ENCODE peak calls at places on chromosomes 11 and 22, in eight cellular contexts. W is IMR-90, B is kidney, J is sigmoid colon, M is cardiac muscle cell, E is right atrium auricular region, T is left ventricle myocardium inferior, F is HCT116. O is an unnamed sample.

GRCh38 chr11:57116654-57117053 is 65.1 kb upstream of the LRRC55 start:
- DNase-seq in W (peak; percentile 44), B (no peak), J (no peak), M (peak; percentile 35), E (no peak), T (peak; percentile 19), F (peak; percentile 19), O (peak; percentile 61)

GRCh38 chr11:45993438-45994064 is 71.1 kb downstream of the LARGE2 start:
- DNase-seq in W (no peak), B (no peak), J (peak; percentile 92), M (no peak), E (no peak), T (peak; percentile 75), F (no peak), O (no peak)

GRCh38 chr11:93659841-93660240 is 1.6 kb upstream of the CEP295 start:
- DNase-seq in W (peak; percentile 36), B (no peak), J (no peak), M (no peak), E (no peak), T (no peak), F (no peak), O (no peak)

GRCh38 chr11:103202048-103202651 is 92.9 kb downstream of the DYNC2H1 start:
- DNase-seq in W (peak; percentile 63), B (no peak), J (no peak), M (peak; percentile 52), E (no peak), T (no peak), F (peak; percentile 22), O (peak; percentile 9)

GRCh38 chr11:1467270-1467669 is 19.3 kb downstream of the MOB2 start:
- DNase-seq in W (no peak), B (no peak), J (no peak), M (no peak), E (no peak), T (no peak), F (no peak), O (no peak)

GRCh38 chr11:60785806-60786361 is 751 bp downstream of the MS4A10 start:
- DNase-seq in W (peak; percentile 57), B (peak; percentile 54), J (peak; percentile 37), M (no peak), E (no peak), T (no peak), F (no peak), O (no peak)

GRCh38 chr22:45861259-45861658 is 115.7 kb downstream of the WNT7B start:
- DNase-seq in W (no peak), B (no peak), J (no peak), M (no peak), E (peak; percentile 34), T (no peak), F (no peak), O (no peak)

GRCh38 chr11:8330416-8330815 is 66.7 kb upstream of the LMO1 start:
- DNase-seq in W (no peak), B (peak; percentile 82), J (no peak), M (no peak), E (no peak), T (no peak), F (no peak), O (no peak)

GRCh38 chr11:83024270-83024854 is 47.3 kb downstream of the RAB30 start:
- DNase-seq in W (no peak), B (no peak), J (no peak), M (no peak), E (no peak), T (no peak), F (no peak), O (no peak)

GRCh38 chr11:88680806-88681205 is 343.3 kb upstream of the CTSC start:
- DNase-seq in W (peak; percentile 6), B (no peak), J (no peak), M (no peak), E (no peak), T (no peak), F (peak; percentile 7), O (peak; percentile 93)

GRCh38 chr11:849951-850776 is 7.5 kb downstream of the TSPAN4 start:
- DNase-seq in W (no peak), B (no peak), J (no peak), M (peak; percentile 70), E (no peak), T (no peak), F (no peak), O (no peak)

GRCh38 chr11:131483453-131483852 is 113.0 kb downstream of the NTM start:
- DNase-seq in W (no peak), B (no peak), J (no peak), M (no peak), E (no peak), T (no peak), F (no peak), O (no peak)

GRCh38 chr11:129148487-129148886 is 43.6 kb downstream of the ARHGAP32 start:
- DNase-seq in W (no peak), B (no peak), J (no peak), M (no peak), E (no peak), T (no peak), F (no peak), O (no peak)

GRCh38 chr11:91296628-91297027 is 928.0 kb upstream of the FAT3 start:
- DNase-seq in W (peak; percentile 63), B (no peak), J (no peak), M (no peak), E (no peak), T (no peak), F (no peak), O (peak; percentile 6)

GRCh38 chr11:57597971-57598830 is 716 bp downstream of the SERPING1 start:
- DNase-seq in W (peak; percentile 24), B (peak; percentile 95), J (peak; percentile 95), M (peak; percentile 74), E (peak; percentile 83), T (peak; percentile 86), F (no peak), O (no peak)

GRCh38 chr22:40396882-40397281 is 26.5 kb downstream of the SGSM3 start:
- DNase-seq in W (peak; percentile 88), B (peak; percentile 77), J (no peak), M (no peak), E (no peak), T (no peak), F (no peak), O (peak; percentile 70)

GRCh38 chr11:1943977-1944376 is 3.2 kb upstream of the MRPL23 start:
- DNase-seq in W (peak; percentile 5), B (peak; percentile 38), J (peak; percentile 44), M (no peak), E (no peak), T (no peak), F (no peak), O (peak; percentile 72)

GRCh38 chr22:40190501-40190900 is 12.8 kb downstream of the TNRC6B start:
- DNase-seq in W (no peak), B (no peak), J (no peak), M (peak; percentile 69), E (no peak), T (peak; percentile 45), F (no peak), O (no peak)

GRCh38 chr11:130706572-130706971 is 209.7 kb downstream of the SNX19 start:
- DNase-seq in W (peak; percentile 40), B (no peak), J (no peak), M (no peak), E (no peak), T (no peak), F (no peak), O (no peak)

GRCh38 chr11:100738701-100739100 is 51.6 kb downstream of the ARHGAP42 start:
- DNase-seq in W (no peak), B (no peak), J (no peak), M (no peak), E (no peak), T (no peak), F (no peak), O (no peak)
- H3K27ac ChIP-seq in W (no peak overlapping the region), B (peak overlapping the region; percentile 43), J (no peak overlapping the region), M (peak overlapping the region; percentile 99), E (no peak overlapping the region), T (peak overlapping the region; percentile 72), F (no peak overlapping the region), O (no peak overlapping the region)

GRCh38 chr11:120599816-120600420 is 88.4 kb downstream of the GRIK4 start:
- DNase-seq in W (no peak), B (peak; percentile 26), J (no peak), M (no peak), E (no peak), T (no peak), F (no peak), O (no peak)

GRCh38 chr11:120594746-120595145 is 83.2 kb downstream of the GRIK4 start:
- DNase-seq in W (no peak), B (peak; percentile 25), J (no peak), M (no peak), E (no peak), T (no peak), F (no peak), O (no peak)

GRCh38 chr11:120597250-120597649 is 85.7 kb downstream of the GRIK4 start:
- DNase-seq in W (no peak), B (peak; percentile 37), J (no peak), M (no peak), E (no peak), T (no peak), F (no peak), O (no peak)

GRCh38 chr11:120601566-120601965 is 90.0 kb downstream of the GRIK4 start:
- DNase-seq in W (peak; percentile 55), B (peak; percentile 4), J (no peak), M (no peak), E (no peak), T (no peak), F (no peak), O (no peak)

GRCh38 chr11:120598517-120599209 is 87.1 kb downstream of the GRIK4 start:
- DNase-seq in W (no peak), B (peak; percentile 21), J (no peak), M (no peak), E (no peak), T (no peak), F (no peak), O (no peak)
- TF ChIP-seq CTCF in W (no peak), B (no peak), J (no peak), M (no peak), E (no peak), T (no peak), F (peak; percentile 13), O (no peak)

DNA sequence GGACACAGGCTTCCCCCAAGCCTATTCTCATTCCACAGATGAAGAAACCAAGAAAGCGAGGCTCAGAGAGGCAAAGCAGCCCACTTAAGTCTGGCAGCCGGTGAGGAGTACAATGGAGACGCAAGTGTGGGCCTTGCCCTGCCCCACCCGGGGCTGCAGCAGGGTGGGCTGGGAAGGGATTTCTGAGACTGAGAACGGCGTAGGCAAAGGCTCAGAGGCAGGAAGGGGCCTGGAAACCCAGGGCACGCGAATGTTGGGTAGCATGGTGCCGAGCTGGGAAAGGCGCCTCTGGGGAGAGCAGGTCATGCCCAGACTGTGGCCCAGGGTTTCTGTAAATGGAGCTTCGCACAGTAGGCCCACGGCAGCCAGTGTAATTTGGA is 47.5 kb upstream of the SHISAL1 start:
- DNase-seq in W (no peak), B (no peak), J (no peak), M (no peak), E (no peak), T (no peak), F (no peak), O (no peak)
- H3K4me1 ChIP-seq in W (peaks cover 48% of the 10 kb centered on the region), B (no peaks in the 10 kb centered on the region), J (no peaks in the 10 kb centered on the region), M (peaks cover 6% of the 10 kb centered on the region), E (no peaks in the 10 kb centered on the region), T (peaks cover 63% of the 10 kb centered on the region), F (no peaks in the 10 kb centered on the region), O (peaks cover 17% of the 10 kb centered on the region)

DNA sequence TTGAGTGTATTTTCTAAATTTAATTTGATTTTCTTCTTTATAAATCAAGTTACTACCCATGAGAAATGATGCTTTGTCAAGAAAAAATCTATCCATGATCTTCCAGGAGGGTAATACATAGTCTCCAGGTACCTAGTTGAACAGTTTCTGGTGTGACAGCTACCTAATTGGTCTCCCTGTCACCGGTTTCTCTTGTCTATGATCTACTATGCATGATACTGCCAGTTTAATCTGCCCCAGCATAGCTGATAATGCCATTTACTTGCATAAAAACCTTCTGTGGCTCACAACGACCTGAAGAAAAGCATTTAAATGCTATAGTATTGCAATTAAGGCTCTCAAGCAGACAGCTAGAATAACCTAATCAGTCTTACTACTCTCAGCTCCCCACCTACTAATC is 349.5 kb downstream of the DLG2 start:
- DNase-seq in W (no peak), B (no peak), J (no peak), M (no peak), E (no peak), T (no peak), F (no peak), O (no peak)
- H3K27ac ChIP-seq in W (no peak overlapping the region), B (no peak overlapping the region), J (no peak overlapping the region), M (no peak overlapping the region), E (no peak overlapping the region), T (no peak overlapping the region), F (no peak overlapping the region), O (no peak overlapping the region)